ENCODE peak calls at places on chromosomes 5 and 9, in nine cellular contexts. One of them, this sample, is unnamed.

GRCh38 chr5:160548949-160549665 is 127.5 kb downstream of the PTTG1 start:
- DNase-seq in fibroblast of lung: no peak
- DNase-seq in sigmoid colon: no peak
- DNase-seq in ovary: no peak
- DNase-seq in pancreas: no peak
- DNase-seq in GM12878: no peak
- DNase-seq in spleen: no peak
- DNase-seq in CD4-positive, alpha-beta T cell: no peak
- DNase-seq in lower lobe of right lung: no peak
- DNase-seq in this sample: no peak

GRCh38 chr5:168802337-168802736 is 223.2 kb upstream of the PANK3 start:
- DNase-seq in sigmoid colon: no peak
- DNase-seq in lower lobe of right lung: no peak
- DNase-seq in CD4-positive, alpha-beta T cell: no peak
- DNase-seq in ovary: no peak
- DNase-seq in pancreas: no peak
- DNase-seq in spleen: no peak
- DNase-seq in fibroblast of lung: no peak
- DNase-seq in GM12878: no peak
- DNase-seq in this sample: no peak

GRCh38 chr9:27382989-27383388 is 86.0 kb upstream of the EQTN start:
- DNase-seq in pancreas: no peak
- DNase-seq in GM12878: no peak
- DNase-seq in CD4-positive, alpha-beta T cell: no peak
- DNase-seq in ovary: no peak
- DNase-seq in spleen: no peak
- DNase-seq in sigmoid colon: no peak
- DNase-seq in lower lobe of right lung: no peak
- DNase-seq in fibroblast of lung: no peak
- DNase-seq in this sample: no peak

GRCh38 chr5:122561209-122561608 is 213.7 kb upstream of the SNX2 start:
- DNase-seq in pancreas: no peak
- DNase-seq in spleen: no peak
- DNase-seq in ovary: no peak
- DNase-seq in GM12878: no peak
- DNase-seq in sigmoid colon: no peak
- DNase-seq in CD4-positive, alpha-beta T cell: no peak
- DNase-seq in lower lobe of right lung: no peak
- DNase-seq in fibroblast of lung: no peak
- DNase-seq in this sample: no peak

GRCh38 chr9:91820126-91820750 is 129.8 kb downstream of the ROR2 start:
- DNase-seq in GM12878: no peak
- DNase-seq in ovary: no peak
- DNase-seq in spleen: peak
- DNase-seq in lower lobe of right lung: no peak
- DNase-seq in CD4-positive, alpha-beta T cell: no peak
- DNase-seq in fibroblast of lung: no peak
- DNase-seq in pancreas: no peak
- DNase-seq in sigmoid colon: peak
- DNase-seq in this sample: no peak

GRCh38 chr9:126386088-126386487 is 59.5 kb downstream of the MVB12B start:
- DNase-seq in ovary: no peak
- DNase-seq in pancreas: no peak
- DNase-seq in sigmoid colon: no peak
- DNase-seq in lower lobe of right lung: no peak
- DNase-seq in spleen: no peak
- DNase-seq in fibroblast of lung: no peak
- DNase-seq in CD4-positive, alpha-beta T cell: no peak
- DNase-seq in GM12878: no peak
- DNase-seq in this sample: no peak

GRCh38 chr5:1832511-1833250 is 31.5 kb downstream of the NDUFS6 start:
- DNase-seq in fibroblast of lung: no peak
- DNase-seq in ovary: no peak
- DNase-seq in CD4-positive, alpha-beta T cell: no peak
- DNase-seq in spleen: peak
- DNase-seq in lower lobe of right lung: no peak
- DNase-seq in GM12878: no peak
- DNase-seq in sigmoid colon: no peak
- DNase-seq in pancreas: no peak
- DNase-seq in this sample: no peak

GRCh38 chr9:115291841-115292240 is 173.9 kb upstream of the TNC start:
- DNase-seq in CD4-positive, alpha-beta T cell: no peak
- DNase-seq in pancreas: no peak
- DNase-seq in spleen: no peak
- DNase-seq in fibroblast of lung: peak
- DNase-seq in sigmoid colon: no peak
- DNase-seq in lower lobe of right lung: peak
- DNase-seq in ovary: no peak
- DNase-seq in GM12878: no peak
- DNase-seq in this sample: no peak

GRCh38 chr9:86062845-86063693 is 36.3 kb downstream of the GOLM1 start:
- DNase-seq in fibroblast of lung: no peak
- DNase-seq in pancreas: no peak
- DNase-seq in GM12878: no peak
- DNase-seq in sigmoid colon: no peak
- DNase-seq in ovary: no peak
- DNase-seq in CD4-positive, alpha-beta T cell: no peak
- DNase-seq in spleen: no peak
- DNase-seq in lower lobe of right lung: no peak
- DNase-seq in this sample: no peak

GRCh38 chr9:95611354-95611753 is 94.6 kb upstream of the PTCH1 start:
- DNase-seq in sigmoid colon: no peak
- DNase-seq in ovary: no peak
- DNase-seq in spleen: no peak
- DNase-seq in GM12878: no peak
- DNase-seq in pancreas: no peak
- DNase-seq in lower lobe of right lung: no peak
- DNase-seq in fibroblast of lung: no peak
- DNase-seq in CD4-positive, alpha-beta T cell: no peak
- DNase-seq in this sample: no peak

GRCh38 chr9:85741112-85741874 is 461 bp downstream of the AGTPBP1 start:
- DNase-seq in spleen: no peak
- DNase-seq in pancreas: no peak
- DNase-seq in ovary: peak
- DNase-seq in lower lobe of right lung: peak
- DNase-seq in fibroblast of lung: peak
- DNase-seq in CD4-positive, alpha-beta T cell: peak
- DNase-seq in sigmoid colon: peak
- DNase-seq in GM12878: no peak
- DNase-seq in this sample: no peak

GRCh38 chr9:14352549-14352948 is 38.6 kb upstream of the NFIB start:
- DNase-seq in pancreas: no peak
- DNase-seq in sigmoid colon: no peak
- DNase-seq in fibroblast of lung: no peak
- DNase-seq in CD4-positive, alpha-beta T cell: no peak
- DNase-seq in lower lobe of right lung: no peak
- DNase-seq in spleen: no peak
- DNase-seq in ovary: no peak
- DNase-seq in GM12878: no peak
- DNase-seq in this sample: no peak

GRCh38 chr5:77420940-77421339 is 71.2 kb downstream of the WDR41 start:
- DNase-seq in ovary: no peak
- DNase-seq in fibroblast of lung: no peak
- DNase-seq in lower lobe of right lung: no peak
- DNase-seq in GM12878: no peak
- DNase-seq in sigmoid colon: no peak
- DNase-seq in CD4-positive, alpha-beta T cell: no peak
- DNase-seq in spleen: no peak
- DNase-seq in pancreas: no peak
- DNase-seq in this sample: no peak

GRCh38 chr5:129094924-129095797 is 612 bp downstream of the ISOC1 start:
- DNase-seq in fibroblast of lung: peak
- DNase-seq in ovary: peak
- DNase-seq in sigmoid colon: peak
- DNase-seq in CD4-positive, alpha-beta T cell: peak
- DNase-seq in spleen: peak
- DNase-seq in lower lobe of right lung: peak
- DNase-seq in GM12878: peak
- DNase-seq in pancreas: peak
- DNase-seq in this sample: no peak

DNA sequence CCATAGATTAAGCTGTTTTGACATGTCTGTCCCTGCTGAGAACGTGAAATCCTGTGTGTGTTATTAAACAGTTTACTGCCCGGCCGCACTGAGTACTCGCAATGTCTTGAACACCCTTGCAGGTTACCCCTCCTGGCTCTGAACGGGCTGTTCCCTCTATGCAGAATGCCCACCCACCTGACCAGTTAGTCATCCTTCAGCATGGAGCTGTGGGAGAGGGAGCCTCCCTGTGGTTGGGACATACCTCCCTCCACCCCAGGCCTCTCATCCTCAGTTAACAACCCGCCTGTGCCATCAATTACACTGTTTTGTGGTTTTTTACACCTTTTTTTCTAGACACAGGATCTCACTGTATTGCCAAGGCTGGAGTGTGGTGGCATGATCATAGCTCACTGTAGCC is 26.0 kb downstream of the TJP2 start:
- DNase-seq in GM12878: no peak
- DNase-seq in sigmoid colon: no peak
- DNase-seq in spleen: no peak
- DNase-seq in lower lobe of right lung: no peak
- DNase-seq in CD4-positive, alpha-beta T cell: no peak
- DNase-seq in fibroblast of lung: peak
- DNase-seq in pancreas: no peak
- DNase-seq in ovary: peak
- DNase-seq in this sample: no peak
- TF ChIP-seq CTCF in GM12878: no peak
- TF ChIP-seq CTCF in sigmoid colon: no peak
- TF ChIP-seq CTCF in spleen: no peak
- TF ChIP-seq CTCF in lower lobe of right lung: no peak
- TF ChIP-seq CTCF in CD4-positive, alpha-beta T cell: no peak
- TF ChIP-seq CTCF in fibroblast of lung: no peak
- TF ChIP-seq CTCF in pancreas: no peak
- TF ChIP-seq CTCF in ovary: no peak
- TF ChIP-seq CTCF in this sample: no peak

GRCh38 chr9:129497064-129497836 is 123.7 kb downstream of the C9orf50 start:
- DNase-seq in spleen: no peak
- DNase-seq in GM12878: no peak
- DNase-seq in sigmoid colon: peak
- DNase-seq in CD4-positive, alpha-beta T cell: no peak
- DNase-seq in ovary: peak
- DNase-seq in pancreas: peak
- DNase-seq in fibroblast of lung: no peak
- DNase-seq in lower lobe of right lung: no peak
- DNase-seq in this sample: no peak
- TF ChIP-seq CTCF in spleen: no peak
- TF ChIP-seq CTCF in GM12878: no peak
- TF ChIP-seq CTCF in sigmoid colon: no peak
- TF ChIP-seq CTCF in CD4-positive, alpha-beta T cell: no peak
- TF ChIP-seq CTCF in ovary: no peak
- TF ChIP-seq CTCF in pancreas: no peak
- TF ChIP-seq CTCF in fibroblast of lung: no peak
- TF ChIP-seq CTCF in lower lobe of right lung: no peak
- TF ChIP-seq CTCF in this sample: no peak

GRCh38 chr9:124859803-124860581 is 1.8 kb downstream of the RPL35 start:
- DNase-seq in pancreas: no peak
- DNase-seq in CD4-positive, alpha-beta T cell: no peak
- DNase-seq in lower lobe of right lung: no peak
- DNase-seq in sigmoid colon: no peak
- DNase-seq in GM12878: no peak
- DNase-seq in fibroblast of lung: no peak
- DNase-seq in ovary: no peak
- DNase-seq in spleen: no peak
- DNase-seq in this sample: no peak

GRCh38 chr9:124860582-124861341 is 995 bp downstream of the RPL35 start:
- DNase-seq in fibroblast of lung: no peak
- DNase-seq in pancreas: no peak
- DNase-seq in spleen: no peak
- DNase-seq in sigmoid colon: no peak
- DNase-seq in ovary: no peak
- DNase-seq in GM12878: no peak
- DNase-seq in lower lobe of right lung: no peak
- DNase-seq in CD4-positive, alpha-beta T cell: no peak
- DNase-seq in this sample: no peak

GRCh38 chr9:124858330-124859046 is 3.3 kb downstream of the RPL35 start:
- DNase-seq in fibroblast of lung: no peak
- DNase-seq in ovary: no peak
- DNase-seq in CD4-positive, alpha-beta T cell: no peak
- DNase-seq in spleen: no peak
- DNase-seq in pancreas: no peak
- DNase-seq in GM12878: no peak
- DNase-seq in lower lobe of right lung: no peak
- DNase-seq in sigmoid colon: no peak
- DNase-seq in this sample: no peak

GRCh38 chr9:124863371-124863831 is 1.5 kb downstream of the ARPC5L start:
- DNase-seq in lower lobe of right lung: no peak
- DNase-seq in ovary: no peak
- DNase-seq in fibroblast of lung: no peak
- DNase-seq in spleen: no peak
- DNase-seq in GM12878: no peak
- DNase-seq in CD4-positive, alpha-beta T cell: no peak
- DNase-seq in sigmoid colon: no peak
- DNase-seq in pancreas: no peak
- DNase-seq in this sample: no peak

GRCh38 chr9:124861342-124862229 is at the start of the genes ARPC5L and RPL35:
- DNase-seq in spleen: peak
- DNase-seq in fibroblast of lung: peak
- DNase-seq in CD4-positive, alpha-beta T cell: peak
- DNase-seq in ovary: peak
- DNase-seq in sigmoid colon: peak
- DNase-seq in pancreas: peak
- DNase-seq in lower lobe of right lung: peak
- DNase-seq in GM12878: peak
- DNase-seq in this sample: peak
- TF ChIP-seq CTCF in spleen: peak
- TF ChIP-seq CTCF in fibroblast of lung: peak
- TF ChIP-seq CTCF in CD4-positive, alpha-beta T cell: peak
- TF ChIP-seq CTCF in ovary: peak
- TF ChIP-seq CTCF in sigmoid colon: no peak
- TF ChIP-seq CTCF in pancreas: no peak
- TF ChIP-seq CTCF in lower lobe of right lung: peak
- TF ChIP-seq CTCF in GM12878: peak
- TF ChIP-seq CTCF in this sample: no peak

GRCh38 chr9:127396253-127396807 is 639 bp upstream of the SLC2A8 start:
- DNase-seq in lower lobe of right lung: no peak
- DNase-seq in pancreas: no peak
- DNase-seq in GM12878: no peak
- DNase-seq in ovary: no peak
- DNase-seq in sigmoid colon: peak
- DNase-seq in CD4-positive, alpha-beta T cell: no peak
- DNase-seq in spleen: no peak
- DNase-seq in fibroblast of lung: no peak
- DNase-seq in this sample: no peak

GRCh38 chr9:127392166-127392565 is 4.8 kb upstream of the SLC2A8 start:
- DNase-seq in pancreas: no peak
- DNase-seq in ovary: no peak
- DNase-seq in sigmoid colon: no peak
- DNase-seq in fibroblast of lung: no peak
- DNase-seq in GM12878: no peak
- DNase-seq in spleen: peak
- DNase-seq in CD4-positive, alpha-beta T cell: no peak
- DNase-seq in lower lobe of right lung: no peak
- DNase-seq in this sample: no peak

GRCh38 chr9:127395491-127396252 is 1.3 kb upstream of the SLC2A8 start:
- DNase-seq in GM12878: no peak
- DNase-seq in fibroblast of lung: no peak
- DNase-seq in sigmoid colon: no peak
- DNase-seq in lower lobe of right lung: no peak
- DNase-seq in CD4-positive, alpha-beta T cell: no peak
- DNase-seq in spleen: peak
- DNase-seq in ovary: no peak
- DNase-seq in pancreas: no peak
- DNase-seq in this sample: no peak

GRCh38 chr9:127392976-127393375 is 4.0 kb upstream of the SLC2A8 start:
- DNase-seq in fibroblast of lung: no peak
- DNase-seq in CD4-positive, alpha-beta T cell: no peak
- DNase-seq in lower lobe of right lung: no peak
- DNase-seq in sigmoid colon: peak
- DNase-seq in spleen: no peak
- DNase-seq in GM12878: no peak
- DNase-seq in ovary: no peak
- DNase-seq in pancreas: no peak
- DNase-seq in this sample: no peak

GRCh38 chr9:127393680-127394079 is 3.3 kb upstream of the SLC2A8 start:
- DNase-seq in spleen: no peak
- DNase-seq in pancreas: no peak
- DNase-seq in GM12878: no peak
- DNase-seq in lower lobe of right lung: no peak
- DNase-seq in fibroblast of lung: peak
- DNase-seq in sigmoid colon: peak
- DNase-seq in ovary: no peak
- DNase-seq in CD4-positive, alpha-beta T cell: no peak
- DNase-seq in this sample: no peak
- TF ChIP-seq CTCF in spleen: no peak
- TF ChIP-seq CTCF in pancreas: no peak
- TF ChIP-seq CTCF in GM12878: no peak
- TF ChIP-seq CTCF in lower lobe of right lung: no peak
- TF ChIP-seq CTCF in fibroblast of lung: peak
- TF ChIP-seq CTCF in sigmoid colon: no peak
- TF ChIP-seq CTCF in ovary: no peak
- TF ChIP-seq CTCF in CD4-positive, alpha-beta T cell: no peak
- TF ChIP-seq CTCF in this sample: no peak

This sample was measured in Panc1.